ENCODE peak calls at places on chromosomes 12 and 14, in eight cellular contexts. X is RCC 7860; S is cardiac fibroblast; T is body of pancreas; Z is CD4-positive, CD25-positive, alpha-beta regulatory T cell; Q is NCI-H748 treated with DMSO at 0.1 percent for 48 hours; F is GM20000; I is midbrain. W is an unnamed sample.

GRCh38 chr12:16492240-16492639 is 113.7 kb downstream of the LMO3 start:
- DNase-seq in Z (no peak), T (no peak), X (no peak), F (no peak), S (no peak), Q (no peak), I (no peak), W (no peak)

GRCh38 chr12:84561362-84561761 is 351.2 kb downstream of the SLC6A15 start:
- DNase-seq in I (no peak), T (no peak), F (no peak), Z (no peak), X (no peak), Q (no peak), S (no peak), W (no peak)

GRCh38 chr12:50390284-50390683 is 6.1 kb downstream of the FAM186A start:
- DNase-seq in T (no peak), Z (no peak), I (no peak), S (peak; percentile 79), Q (no peak), F (no peak), X (peak; percentile 92), W (no peak)

GRCh38 chr12:132492522-132492921 is 2.6 kb downstream of the FBRSL1 start:
- DNase-seq in S (no peak), F (peak; percentile 70), I (no peak), T (peak; percentile 64), Z (no peak), Q (no peak), X (no peak), W (no peak)

GRCh38 chr12:52210186-52210924 is 18.5 kb upstream of the KRT80 start:
- DNase-seq in I (no peak), T (no peak), X (no peak), Q (no peak), S (peak; percentile 95), Z (no peak), F (no peak), W (no peak)

GRCh38 chr12:3311491-3312103 is 179.4 kb upstream of the PRMT8 start:
- DNase-seq in S (no peak), Z (no peak), Q (no peak), I (no peak), X (no peak), T (no peak), F (no peak), W (peak; percentile 63)

GRCh38 chr14:22533739-22534359 is 55.2 kb downstream of the DAD1 start:
- DNase-seq in F (no peak), I (no peak), Z (no peak), Q (no peak), X (no peak), T (no peak), S (no peak), W (no peak)

GRCh38 chr14:96781371-96781770 is 15.8 kb upstream of the VRK1 start:
- DNase-seq in F (no peak), T (no peak), I (no peak), S (no peak), Z (no peak), X (no peak), Q (no peak), W (no peak)

GRCh38 chr12:113700943-113701342 is 229.3 kb upstream of the LHX5 start:
- DNase-seq in T (no peak), F (no peak), X (peak; percentile 31), I (no peak), S (peak; percentile 33), Z (no peak), Q (no peak), W (no peak)

GRCh38 chr14:38107216-38107631 is 100.5 kb upstream of the SSTR1 start:
- DNase-seq in S (no peak), Z (no peak), Q (no peak), I (no peak), F (no peak), X (no peak), T (no peak), W (no peak)

GRCh38 chr14:47619397-47619796 is 56.0 kb downstream of the MDGA2 start:
- DNase-seq in Z (no peak), F (no peak), I (no peak), T (no peak), X (peak; percentile 84), S (no peak), Q (no peak), W (no peak)

GRCh38 chr14:74147571-74147970 is 62.8 kb downstream of the LIN52 start:
- DNase-seq in F (no peak), Z (no peak), S (no peak), Q (no peak), X (no peak), T (no peak), I (no peak), W (no peak)

GRCh38 chr14:55048900-55049437 is 2.5 kb upstream of the MAPK1IP1L start:
- DNase-seq in X (no peak), T (no peak), F (no peak), S (no peak), Q (no peak), I (no peak), Z (no peak), W (no peak)

GRCh38 chr14:49986344-49987014 is 93.6 kb downstream of the ARF6 start:
- DNase-seq in F (no peak), T (no peak), I (no peak), X (peak; percentile 35), Q (no peak), S (peak; percentile 69), Z (no peak), W (no peak)

GRCh38 chr12:50934371-50934851 is 17.9 kb upstream of the HIGD1C start:
- DNase-seq in S (peak; percentile 35), I (no peak), X (no peak), Z (no peak), T (no peak), F (no peak), Q (no peak), W (no peak)

GRCh38 chr12:13095266-13095995 is 8.0 kb downstream of the GSG1 start:
- DNase-seq in Z (no peak), I (no peak), Q (no peak), S (no peak), X (no peak), T (no peak), F (no peak), W (no peak)

GRCh38 chr14:64861916-64862315 is 17.8 kb downstream of the SPTB start:
- DNase-seq in Z (no peak), F (no peak), X (no peak), S (no peak), T (no peak), I (no peak), Q (no peak), W (no peak)

GRCh38 chr14:100022772-100023451 is 42.3 kb upstream of the EVL start:
- DNase-seq in T (no peak), X (no peak), I (no peak), S (peak; percentile 71), F (peak; percentile 23), Z (no peak), Q (no peak), W (no peak)

GRCh38 chr14:62117010-62117717 is 354.9 kb downstream of the SNAPC1 start:
- DNase-seq in X (no peak), T (peak; percentile 76), Q (peak; percentile 90), Z (peak; percentile 12), S (peak; percentile 33), F (peak; percentile 69), I (peak; percentile 62), W (peak; percentile 81)

GRCh38 chr14:90533591-90534021 is 136.8 kb downstream of the CALM1 start:
- DNase-seq in Q (no peak), I (no peak), X (no peak), F (no peak), T (no peak), Z (no peak), S (no peak), W (no peak)

GRCh38 chr12:29763301-29763683 is 20.4 kb downstream of the TMTC1 start:
- DNase-seq in T (no peak), Q (peak; percentile 28), I (no peak), Z (no peak), F (no peak), S (peak; percentile 31), X (no peak), W (no peak)

GRCh38 chr14:64292197-64292596 is 2.0 kb downstream of the ESR2 start:
- DNase-seq in X (no peak), S (no peak), F (no peak), Z (no peak), I (no peak), T (no peak), Q (no peak), W (no peak)

GRCh38 chr12:113757223-113758002 is 208.7 kb downstream of the RBM19 start:
- DNase-seq in T (no peak), S (no peak), X (no peak), I (peak; percentile 1), F (no peak), Q (no peak), Z (no peak), W (peak; percentile 7)

GRCh38 chr12:57726151-57726883 is 12.2 kb downstream of the AGAP2 start:
- DNase-seq in Q (peak; percentile 79), T (peak; percentile 89), Z (no peak), F (peak; percentile 55), I (peak; percentile 41), X (peak; percentile 69), S (peak; percentile 86), W (peak; percentile 52)

GRCh38 chr14:80955434-80955939 is at the start of gene TSHR:
- DNase-seq in Z (peak; percentile 26), X (no peak), T (peak; percentile 14), Q (no peak), I (no peak), F (no peak), S (peak; percentile 24), W (peak; percentile 15)

GRCh38 chr14:78752789-78753188 is 582.6 kb downstream of the NRXN3 start:
- DNase-seq in Z (no peak), S (no peak), Q (no peak), F (no peak), I (no peak), X (peak; percentile 39), T (peak; percentile 40), W (peak; percentile 80)

GRCh38 chr12:28026701-28027100 is 54.2 kb upstream of the PTHLH start:
- DNase-seq in X (peak; percentile 89), Q (no peak), T (no peak), Z (no peak), F (no peak), S (no peak), I (no peak), W (no peak)

GRCh38 chr14:52446355-52446754 is 106.0 kb downstream of the TXNDC16 start:
- DNase-seq in S (no peak), Z (no peak), I (no peak), X (no peak), T (peak; percentile 13), F (no peak), Q (no peak), W (no peak)

GRCh38 chr14:66249544-66249943 is 236.6 kb upstream of the CCDC196 start:
- DNase-seq in I (no peak), F (no peak), Z (no peak), T (no peak), X (no peak), S (no peak), Q (no peak), W (no peak)

GRCh38 chr12:57740656-57741412 is 2.3 kb upstream of the AGAP2 start:
- DNase-seq in F (peak; percentile 83), T (no peak), X (no peak), I (no peak), S (no peak), Q (no peak), Z (peak; percentile 88), W (peak; percentile 23)

GRCh38 chr12:129185855-129186254 is 332.6 kb downstream of the GLT1D1 start:
- DNase-seq in F (no peak), Z (no peak), I (no peak), Q (no peak), T (no peak), X (peak; percentile 13), S (no peak), W (no peak)

GRCh38 chr12:32139064-32139421 is 32.4 kb downstream of the BICD1 start:
- DNase-seq in I (peak; percentile 55), Z (peak; percentile 23), Q (no peak), T (no peak), X (no peak), S (peak; percentile 62), F (peak; percentile 67), W (no peak)

GRCh38 chr12:69575346-69575745 is 9.9 kb upstream of the CCT2 start:
- DNase-seq in Q (no peak), I (no peak), X (no peak), Z (no peak), T (no peak), F (no peak), S (no peak), W (no peak)

GRCh38 chr14:42047421-42048045 is 440.9 kb downstream of the LRFN5 start:
- DNase-seq in S (peak; percentile 29), F (no peak), Z (no peak), Q (no peak), T (no peak), X (peak; percentile 43), I (no peak), W (no peak)